ENCODE peak calls at places on chromosomes 5 and 9, in five cellular contexts. P is ovary, T is suprapubic skin, H is mucosa of descending colon, R is GM12878. B is an unnamed sample.

GRCh38 chr5:140408750-140409241 is 7.2 kb downstream of the ANKHD1 start:
- DNase-seq in P (no peak), T (no peak), H (no peak), R (no peak), B (no peak)

GRCh38 chr9:77543131-77543822 is 104.8 kb downstream of the GNA14 start:
- DNase-seq in P (no peak), T (no peak), H (no peak), R (no peak), B (no peak)

GRCh38 chr5:42720242-42720641 is 36.4 kb upstream of the CCDC152 start:
- DNase-seq in P (no peak), T (no peak), H (no peak), R (no peak), B (no peak)

GRCh38 chr5:151338734-151339133 is 8.6 kb downstream of the SLC36A2 start:
- DNase-seq in P (no peak), T (no peak), H (no peak), R (no peak), B (no peak)

GRCh38 chr9:131869312-131869711 is 129.4 kb upstream of the RAPGEF1 start:
- DNase-seq in P (no peak), T (no peak), H (no peak), R (no peak), B (no peak)

GRCh38 chr9:133881671-133882381 is 110.3 kb downstream of the VAV2 start:
- DNase-seq in P (no peak), T (no peak), H (no peak), R (no peak), B (no peak)

GRCh38 chr5:108171759-108172158 is 210.1 kb downstream of the FBXL17 start:
- DNase-seq in P (no peak), T (no peak), H (no peak), R (no peak), B (no peak)

GRCh38 chr9:121557581-121558422 is 58.2 kb upstream of the GGTA1 start:
- DNase-seq in P (peak), T (no peak), H (peak), R (peak), B (peak)

GRCh38 chr5:6902597-6902996 is 189.4 kb downstream of the TENT4A start:
- DNase-seq in P (no peak), T (no peak), H (no peak), R (no peak), B (no peak)

GRCh38 chr9:136983611-136984314 is 970 bp downstream of the LCNL1 start:
- DNase-seq in P (no peak), T (no peak), H (no peak), R (no peak), B (no peak)

GRCh38 chr5:44827681-44828080 is 18.9 kb downstream of the MRPS30 start:
- DNase-seq in P (no peak), T (no peak), H (no peak), R (no peak), B (no peak)

GRCh38 chr9:78835928-78836450 is 539.1 kb downstream of the PSAT1 start:
- DNase-seq in P (no peak), T (no peak), H (no peak), R (no peak), B (no peak)

GRCh38 chr5:136056336-136056735 is 27.5 kb downstream of the TGFBI start:
- DNase-seq in P (no peak), T (no peak), H (no peak), R (no peak), B (no peak)

GRCh38 chr5:69444127-69444754 is 29.3 kb downstream of the MARVELD2 start:
- DNase-seq in P (no peak), T (no peak), H (no peak), R (no peak), B (no peak)

GRCh38 chr9:116070256-116070914 is 83.2 kb upstream of the PAPPA start:
- DNase-seq in P (no peak), T (no peak), H (no peak), R (no peak), B (no peak)

GRCh38 chr5:180136661-180137381 is 65.3 kb upstream of the RNF130 start:
- DNase-seq in P (no peak), T (peak), H (no peak), R (no peak), B (no peak)

GRCh38 chr9:133161542-133161950 is 2.2 kb downstream of the GBGT1 start:
- DNase-seq in P (no peak), T (no peak), H (no peak), R (no peak), B (no peak)

GRCh38 chr9:19231126-19232035 is 888 bp downstream of the DENND4C start:
- DNase-seq in P (no peak), T (peak), H (no peak), R (no peak), B (peak)

GRCh38 chr5:86979801-86980510 is 287.7 kb upstream of the RASA1 start:
- DNase-seq in P (no peak), T (no peak), H (no peak), R (no peak), B (peak)

GRCh38 chr5:149822310-149822709 is 92.2 kb downstream of the PPARGC1B start:
- DNase-seq in P (no peak), T (no peak), H (no peak), R (no peak), B (no peak)

GRCh38 chr9:129609486-129610192 is 11.3 kb downstream of the C9orf50 start:
- DNase-seq in P (peak), T (no peak), H (peak), R (no peak), B (peak)

GRCh38 chr5:78019747-78020146 is 243.6 kb upstream of the TBCA start:
- DNase-seq in P (no peak), T (no peak), H (no peak), R (no peak), B (no peak)

GRCh38 chr5:38208782-38209378 is 49.5 kb upstream of the EGFLAM start:
- DNase-seq in P (peak), T (no peak), H (no peak), R (no peak), B (peak)

GRCh38 chr9:137030931-137031527 is 859 bp downstream of the FUT7 start:
- DNase-seq in P (no peak), T (no peak), H (no peak), R (no peak), B (no peak)

GRCh38 chr9:98333703-98334582 is 78.5 kb upstream of the TBC1D2 start:
- DNase-seq in P (no peak), T (no peak), H (no peak), R (no peak), B (no peak)

GRCh38 chr5:176438959-176439757 is 9.0 kb upstream of the FAF2 start:
- DNase-seq in P (no peak), T (no peak), H (no peak), R (no peak), B (no peak)

GRCh38 chr9:131393622-131394463 is at the start of gene PRRC2B:
- DNase-seq in P (peak), T (peak), H (peak), R (no peak), B (peak)

GRCh38 chr9:108282872-108283271 is 572.9 kb downstream of the ACTL7B start:
- DNase-seq in P (no peak), T (no peak), H (no peak), R (no peak), B (peak)

GRCh38 chr5:141430332-141431113 is at the start of gene PCDHGA12:
- DNase-seq in P (peak), T (no peak), H (no peak), R (peak), B (peak)

GRCh38 chr9:127980056-127980705 is 608 bp downstream of the EEIG1 start:
- DNase-seq in P (peak), T (no peak), H (peak), R (no peak), B (peak)

DNA sequence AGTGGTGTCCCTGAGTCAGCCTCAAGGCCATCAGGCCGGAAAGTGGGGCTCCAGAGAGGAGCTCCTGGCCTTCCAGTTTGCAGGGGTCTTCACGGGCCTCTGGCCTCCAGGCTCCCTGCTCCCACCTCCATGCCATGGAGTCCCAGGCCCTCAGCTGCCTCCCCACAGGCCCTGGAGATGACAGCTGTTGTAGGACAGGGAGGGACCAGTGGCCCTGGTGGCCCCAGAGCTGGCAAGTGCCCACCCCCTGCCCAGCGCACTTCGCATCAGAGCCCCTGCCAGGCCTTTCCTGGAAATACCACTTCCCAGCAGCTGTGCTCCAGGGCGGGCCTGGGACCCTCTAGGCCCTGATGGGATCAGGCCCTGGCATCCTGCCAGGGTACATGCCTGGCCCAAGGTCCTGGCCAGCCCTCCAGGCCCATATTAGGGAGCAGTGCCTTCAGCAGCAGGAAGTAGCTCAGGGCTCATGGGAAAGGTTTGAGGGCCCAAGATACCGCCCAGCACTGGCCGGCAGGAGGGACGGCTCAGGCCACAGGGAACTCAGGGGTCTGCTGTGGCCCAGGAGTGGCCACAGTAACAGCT is 2.5 kb downstream of the KCNT1 start:
- DNase-seq in P (peak), T (no peak), H (no peak), R (no peak), B (no peak)
- H3K4me3 ChIP-seq in P (no peak), T (no peak), H (no peak), R (no peak), B (no peak)

DNA sequence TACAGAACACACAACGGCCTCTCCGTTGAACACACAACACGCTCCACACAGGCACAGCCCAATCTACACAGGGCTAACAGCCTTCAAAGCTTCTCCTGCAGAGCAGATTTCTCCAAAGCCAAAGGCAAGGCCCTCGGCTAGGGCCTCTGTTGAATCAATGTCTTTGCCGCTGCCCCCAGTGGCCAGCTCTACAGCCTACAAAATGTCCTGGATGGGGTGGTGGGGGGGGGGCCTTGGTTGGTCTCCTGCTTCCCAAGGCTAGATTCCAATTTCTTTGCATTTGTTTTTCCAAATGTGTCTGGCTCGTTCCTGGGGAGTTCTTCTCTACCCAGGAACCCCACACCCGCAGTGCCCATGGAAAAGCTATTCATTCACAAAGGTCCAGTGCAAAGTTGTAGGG is 167.2 kb downstream of the PAX5 start:
- DNase-seq in P (no peak), T (no peak), H (no peak), R (no peak), B (no peak)
- TF ChIP-seq CTCF in P (no peak), T (no peak), H (no peak), R (no peak), B (no peak)

GRCh38 chr5:1166370-1166769 is 35.0 kb upstream of the SLC6A19 start:
- DNase-seq in P (no peak), T (no peak), H (no peak), R (no peak), B (no peak)

GRCh38 chr5:1167361-1167727 is 34.1 kb upstream of the SLC6A19 start:
- DNase-seq in P (no peak), T (no peak), H (no peak), R (no peak), B (peak)

GRCh38 chr5:1168751-1169607 is 32.4 kb upstream of the SLC6A19 start:
- DNase-seq in P (no peak), T (no peak), H (no peak), R (no peak), B (no peak)

GRCh38 chr5:1169608-1170115 is 31.7 kb upstream of the SLC6A19 start:
- DNase-seq in P (no peak), T (no peak), H (no peak), R (no peak), B (no peak)

GRCh38 chr5:1167728-1168709 is 33.4 kb upstream of the SLC6A19 start:
- DNase-seq in P (peak), T (no peak), H (peak), R (no peak), B (peak)
- H3K4me3 ChIP-seq in P (no peak), T (no peak), H (no peak), R (no peak), B (no peak)

GRCh38 chr5:124742983-124743533 is 3.4 kb downstream of the ZNF608 start:
- DNase-seq in P (peak), T (no peak), H (no peak), R (no peak), B (peak)

GRCh38 chr5:124742521-124742920 is 3.9 kb downstream of the ZNF608 start:
- DNase-seq in P (no peak), T (no peak), H (no peak), R (no peak), B (no peak)

GRCh38 chr5:124745367-124746251 is 830 bp downstream of the ZNF608 start:
- DNase-seq in P (no peak), T (no peak), H (no peak), R (no peak), B (peak)

GRCh38 chr5:124743534-124744169 is 2.8 kb downstream of the ZNF608 start:
- DNase-seq in P (no peak), T (no peak), H (peak), R (no peak), B (peak)

GRCh38 chr5:124744170-124744911 is 2.1 kb downstream of the ZNF608 start:
- DNase-seq in P (peak), T (no peak), H (peak), R (no peak), B (peak)
- TF ChIP-seq CTCF in P (no peak), T (no peak), H (no peak), R (no peak), B (no peak)

DNA sequence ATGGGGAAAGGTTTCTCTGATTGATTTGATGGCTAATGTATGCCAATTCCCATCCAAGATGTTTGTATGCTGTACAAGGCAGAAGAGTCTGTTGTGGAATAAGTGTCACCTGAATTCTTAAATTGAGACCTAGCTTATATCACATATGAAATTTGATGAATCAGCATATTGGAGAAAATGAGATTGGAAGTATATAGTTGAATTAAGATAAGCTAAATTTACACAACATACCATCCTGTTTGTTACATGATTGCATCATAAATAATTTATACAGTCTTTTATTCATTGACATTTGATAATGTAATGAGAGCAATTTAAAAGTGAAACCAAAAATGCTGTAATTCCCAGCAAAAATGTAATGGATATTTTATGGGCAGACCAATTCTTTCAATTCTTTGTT is 1.1 kb downstream of the CWC27 start:
- DNase-seq in P (no peak), T (no peak), H (no peak), R (no peak), B (no peak)
- H3K4me3 ChIP-seq in P (peak), T (peak), H (no peak), R (peak), B (peak)

DNA sequence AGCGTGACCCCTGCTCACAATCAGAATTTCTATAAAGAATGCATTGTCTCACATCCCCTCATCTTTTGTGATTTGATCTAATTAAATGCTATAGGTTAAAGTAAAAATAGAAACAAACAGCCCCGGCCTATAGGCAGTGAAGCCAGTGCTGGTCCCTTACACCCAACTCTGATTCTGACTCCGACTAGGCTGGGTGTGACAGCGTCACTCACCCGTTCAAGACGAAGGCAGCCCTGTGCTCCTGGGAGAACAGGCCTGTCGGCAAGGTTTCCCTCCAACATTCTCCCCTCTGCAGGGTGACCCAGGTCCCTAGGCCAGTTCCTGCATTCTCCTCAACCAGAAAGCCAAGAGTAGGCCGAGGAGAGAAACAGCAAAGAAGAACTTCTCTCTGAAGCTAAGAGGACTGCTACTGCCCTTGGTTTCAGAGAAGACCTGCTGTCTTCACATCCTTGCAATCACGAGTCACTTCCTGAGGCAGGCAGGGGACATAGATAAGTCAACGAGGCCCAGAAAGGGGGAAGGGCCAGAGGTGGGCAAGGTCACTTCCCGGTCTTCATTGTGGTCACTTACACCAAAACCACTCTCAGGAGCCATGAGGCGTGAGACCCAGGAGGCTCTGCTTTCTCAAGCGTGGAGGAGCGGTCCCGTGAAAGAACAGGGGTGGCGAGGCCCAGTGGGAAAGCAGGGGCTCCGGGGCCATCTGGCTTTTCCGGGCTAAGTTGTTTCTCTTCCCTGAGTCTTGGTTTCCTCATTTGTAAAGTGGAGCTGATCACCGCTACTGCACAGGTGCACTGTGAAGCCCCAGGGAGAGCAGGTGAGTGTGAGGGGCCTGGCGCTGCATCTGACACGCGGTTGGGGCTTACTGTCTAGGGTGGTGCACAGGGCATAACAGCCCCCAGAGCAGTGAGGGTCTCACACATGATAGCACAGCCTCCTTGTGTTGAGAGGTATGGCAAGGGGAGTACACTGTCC is 200.8 kb downstream of the CRB2 start:
- DNase-seq in P (no peak), T (no peak), H (no peak), R (no peak), B (no peak)
- TF ChIP-seq CTCF in P (no peak), T (no peak), H (no peak), R (no peak), B (no peak)

GRCh38 chr5:133868946-133869674 is 99.3 kb downstream of the C5orf15 start:
- DNase-seq in P (peak), T (no peak), H (peak), R (no peak), B (peak)
- H3K4me3 ChIP-seq in P (no peak), T (no peak), H (no peak), R (no peak), B (no peak)

GRCh38 chr9:89421595-89421994 is 76.3 kb downstream of the SEMA4D start:
- DNase-seq in P (no peak), T (no peak), H (no peak), R (no peak), B (no peak)

GRCh38 chr9:89420397-89420796 is 77.5 kb downstream of the SEMA4D start:
- DNase-seq in P (no peak), T (no peak), H (no peak), R (no peak), B (no peak)

GRCh38 chr9:89418882-89419641 is 78.9 kb downstream of the SEMA4D start:
- DNase-seq in P (no peak), T (no peak), H (peak), R (no peak), B (peak)

GRCh38 chr9:89419978-89420394 is 77.9 kb downstream of the SEMA4D start:
- DNase-seq in P (no peak), T (no peak), H (no peak), R (no peak), B (peak)

GRCh38 chr9:89418112-89418872 is 79.6 kb downstream of the SEMA4D start:
- DNase-seq in P (no peak), T (no peak), H (no peak), R (no peak), B (peak)
- TF ChIP-seq CTCF in P (no peak), T (no peak), H (no peak), R (no peak), B (no peak)

GRCh38 chr9:106862115-106862945 is 636 bp upstream of the ZNF462 start:
- DNase-seq in P (peak), T (no peak), H (peak), R (no peak), B (no peak)
- H3K4me3 ChIP-seq in P (peak), T (peak), H (peak), R (no peak), B (peak)